ENCODE peak calls at places on chromosomes 13 and 19, in seven cellular contexts. Z is NCI-H1048; U is PC-9; V is AG04450; Q is stimulated activated CD4-positive, alpha-beta T cell treated with anti-CD3 and anti-CD28 coated beads, Interleukin-2, amount 100 ng/mL, for 4 hours; J is epithelial cell of esophagus; S is adipocyte. E is an unnamed sample.

GRCh38 chr13:59747529-59747928 is 416.2 kb downstream of the DIAPH3 start:
- DNase-seq in J (no peak), U (no peak), Q (no peak), S (no peak), V (no peak), Z (no peak), E (peak)

GRCh38 chr19:46296722-46297431 is at the start of gene HIF3A:
- DNase-seq in S (peak), Q (no peak), V (no peak), Z (no peak), J (no peak), U (no peak), E (peak)

GRCh38 chr13:48853381-48854102 is 122.2 kb upstream of the FNDC3A start:
- DNase-seq in U (no peak), J (no peak), Q (no peak), S (peak), V (no peak), Z (no peak), E (no peak)

GRCh38 chr13:43797869-43798268 is 11.1 kb upstream of the ENOX1 start:
- DNase-seq in V (no peak), Z (no peak), S (peak), Q (no peak), J (no peak), U (no peak), E (no peak)

GRCh38 chr13:34867590-34867989 is 74.5 kb upstream of the NBEA start:
- DNase-seq in U (no peak), Q (no peak), J (peak), V (no peak), S (peak), Z (no peak), E (no peak)

GRCh38 chr19:9070066-9070465 is 16.8 kb upstream of the OR1M1 start:
- DNase-seq in J (no peak), Z (no peak), S (no peak), Q (no peak), U (peak), V (no peak), E (no peak)

GRCh38 chr13:110137677-110138008 is 169.3 kb downstream of the COL4A1 start:
- DNase-seq in S (peak), J (no peak), Q (peak), Z (no peak), V (no peak), U (no peak), E (peak)

GRCh38 chr19:48158210-48158790 is 11.8 kb downstream of the LIG1 start:
- DNase-seq in S (no peak), U (no peak), J (no peak), Q (no peak), Z (no peak), V (no peak), E (no peak)

GRCh38 chr13:58238972-58239773 is 607.6 kb downstream of the PCDH17 start:
- DNase-seq in Z (no peak), V (no peak), U (no peak), S (no peak), Q (no peak), J (no peak), E (no peak)

GRCh38 chr13:28728642-28729041 is 9.9 kb upstream of the SLC46A3 start:
- DNase-seq in S (no peak), V (no peak), Q (no peak), J (no peak), U (no peak), Z (no peak), E (no peak)

GRCh38 chr13:76820759-76821158 is 65.4 kb downstream of the KCTD12 start:
- DNase-seq in V (no peak), U (no peak), Z (no peak), J (no peak), S (peak), Q (no peak), E (no peak)

GRCh38 chr19:21765151-21765550 is 2.2 kb downstream of the ZNF100 start:
- DNase-seq in J (peak), V (no peak), Z (no peak), S (no peak), U (peak), Q (no peak), E (peak)

GRCh38 chr19:23996549-23996948 is 81.9 kb downstream of the ZNF726 start:
- DNase-seq in V (no peak), U (no peak), Q (no peak), J (no peak), Z (no peak), S (peak), E (peak)

GRCh38 chr19:47523473-47523872 is 8.6 kb upstream of the NAPA start:
- DNase-seq in Z (no peak), J (no peak), U (no peak), V (no peak), Q (no peak), S (no peak), E (peak)

GRCh38 chr19:57123882-57124281 is 4.1 kb downstream of the USP29 start:
- DNase-seq in J (no peak), Z (no peak), Q (no peak), V (no peak), S (no peak), U (no peak), E (no peak)

GRCh38 chr13:32426981-32427851 is 714 bp downstream of the N4BP2L1 start:
- DNase-seq in S (peak), U (no peak), Q (peak), Z (no peak), J (peak), V (no peak), E (peak)

GRCh38 chr19:44747739-44748425 is 626 bp upstream of the BCL3 start:
- DNase-seq in S (peak), Z (peak), U (peak), Q (no peak), V (no peak), J (no peak), E (peak)

GRCh38 chr19:10961763-10962536 is 1.1 kb downstream of the SMARCA4 start:
- DNase-seq in S (peak), J (peak), Z (no peak), U (no peak), V (no peak), Q (no peak), E (peak)

GRCh38 chr19:43465468-43466120 is at the start of gene LYPD3:
- DNase-seq in V (no peak), J (peak), U (peak), Q (no peak), S (no peak), Z (no peak), E (peak)

GRCh38 chr13:114079601-114080536 is 52.6 kb downstream of the RASA3 start:
- DNase-seq in U (no peak), V (no peak), J (no peak), S (no peak), Q (no peak), Z (no peak), E (no peak)

GRCh38 chr13:32261567-32261966 is 53.6 kb downstream of the ZAR1L start:
- DNase-seq in V (peak), J (peak), S (peak), U (no peak), Q (no peak), Z (no peak), E (peak)

GRCh38 chr19:11693505-11694499 is 44.9 kb downstream of the ZNF823 start:
- DNase-seq in S (peak), J (peak), V (no peak), U (peak), Z (peak), Q (no peak), E (peak)

GRCh38 chr19:6735181-6735891 is 2.0 kb downstream of the GPR108 start:
- DNase-seq in U (no peak), Z (no peak), V (no peak), Q (no peak), S (no peak), J (no peak), E (no peak)

GRCh38 chr13:109698779-109699178 is 87.6 kb downstream of the IRS2 start:
- DNase-seq in Q (no peak), Z (no peak), J (peak), U (no peak), V (no peak), S (peak), E (no peak)

GRCh38 chr19:29876414-29876813 is 64.6 kb downstream of the CCNE1 start:
- DNase-seq in J (no peak), U (no peak), V (no peak), S (no peak), Z (no peak), Q (no peak), E (no peak)

GRCh38 chr19:532578-533484 is 1.3 kb downstream of the CDC34 start:
- DNase-seq in Q (no peak), S (peak), U (no peak), Z (no peak), J (peak), V (no peak), E (peak)

GRCh38 chr13:98492335-98493034 is 84.4 kb downstream of the STK24 start:
- DNase-seq in Z (no peak), U (no peak), J (no peak), V (no peak), S (peak), Q (no peak), E (no peak)

GRCh38 chr13:23718916-23719470 is 148.8 kb downstream of the TNFRSF19 start:
- DNase-seq in J (no peak), S (no peak), U (no peak), V (no peak), Q (no peak), Z (no peak), E (peak)

GRCh38 chr13:74090869-74091605 is 43.2 kb downstream of the KLF12 start:
- DNase-seq in Z (no peak), J (no peak), Q (no peak), V (no peak), S (no peak), U (no peak), E (no peak)

GRCh38 chr19:13841339-13842293 is 35.3 kb upstream of the NANOS3 start:
- DNase-seq in Q (no peak), V (no peak), U (peak), J (peak), S (peak), Z (no peak), E (peak)

GRCh38 chr13:29566864-29567263 is 28.6 kb downstream of the SLC7A1 start:
- DNase-seq in U (no peak), V (no peak), Z (no peak), S (no peak), J (no peak), Q (no peak), E (no peak)

GRCh38 chr13:77740931-77741586 is 43.6 kb downstream of the SLAIN1 start:
- DNase-seq in Q (no peak), U (no peak), J (no peak), V (no peak), Z (no peak), S (no peak), E (no peak)

GRCh38 chr19:36041831-36042230 is 9.2 kb upstream of the CLIP3 start:
- DNase-seq in U (peak), V (peak), S (peak), J (peak), Q (no peak), Z (no peak), E (no peak)

E was measured in NCI-H69.